ENCODE peak calls at places on chromosomes 2 and 18, in four cellular contexts. S, K, E and G are unnamed samples.

GRCh38 chr2:105294844-105295481 is 34.6 kb downstream of the TGFBRAP1 start:
- DNase-seq in S (peak), E (no peak), K (peak), G (peak)

GRCh38 chr2:109532728-109533076 is 81.1 kb downstream of the SEPTIN10 start:
- DNase-seq in E (no peak), K (no peak), S (no peak), G (no peak)

GRCh38 chr18:70931942-70932814 is 643.3 kb downstream of the SOCS6 start:
- DNase-seq in S (peak), K (peak), E (no peak), G (peak)

GRCh38 chr18:62730926-62731325 is 15.6 kb downstream of the PHLPP1 start:
- DNase-seq in E (no peak), S (no peak), K (no peak), G (no peak)

GRCh38 chr2:192254444-192254843 is 59.7 kb upstream of the TMEFF2 start:
- DNase-seq in E (no peak), S (no peak), K (no peak), G (no peak)

GRCh38 chr2:150610670-150611279 is 123.3 kb upstream of the RND3 start:
- DNase-seq in S (peak), E (no peak), K (peak), G (peak)

GRCh38 chr2:96797066-96797625 is 18.9 kb upstream of the CNNM3 start:
- DNase-seq in K (no peak), S (no peak), E (no peak), G (no peak)

GRCh38 chr2:85134255-85135065 is 1.3 kb downstream of the TCF7L1 start:
- DNase-seq in E (peak), S (peak), K (no peak), G (peak)

GRCh38 chr2:75808039-75808438 is 97.3 kb upstream of the GCFC2 start:
- DNase-seq in S (no peak), K (no peak), E (no peak), G (no peak)

GRCh38 chr18:9835796-9836195 is 50.0 kb upstream of the TXNDC2 start:
- DNase-seq in S (peak), K (no peak), E (no peak), G (no peak)

GRCh38 chr2:177553176-177553909 is 160.8 kb downstream of the AGPS start:
- DNase-seq in E (no peak), K (peak), S (no peak), G (peak)

GRCh38 chr18:2173464-2173863 is 397.8 kb downstream of the METTL4 start:
- DNase-seq in E (no peak), K (peak), S (peak), G (peak)

GRCh38 chr2:177407031-177407430 is 14.5 kb downstream of the AGPS start:
- DNase-seq in K (no peak), S (no peak), E (no peak), G (no peak)

GRCh38 chr2:40554665-40555294 is 102.9 kb upstream of the SLC8A1 start:
- DNase-seq in S (peak), E (peak), K (peak), G (peak)

GRCh38 chr2:197813093-197813787 is 8.8 kb downstream of the PLCL1 start:
- DNase-seq in K (peak), E (no peak), S (peak), G (peak)

GRCh38 chr2:7671312-7671711 is 754.1 kb downstream of the RNF144A start:
- DNase-seq in E (peak), K (no peak), S (no peak), G (no peak)

GRCh38 chr2:235026649-235027557 is 75.1 kb downstream of the SH3BP4 start:
- DNase-seq in K (no peak), S (peak), E (peak), G (peak)

GRCh38 chr2:158488442-158489216 is 31.9 kb downstream of the PKP4 start:
- DNase-seq in K (no peak), S (peak), E (no peak), G (no peak)

GRCh38 chr2:44168684-44169154 is at the start of gene PPM1B:
- DNase-seq in S (no peak), E (peak), K (no peak), G (no peak)

GRCh38 chr18:77067315-77068061 is 65.1 kb downstream of the MBP start:
- DNase-seq in S (peak), E (peak), K (peak), G (peak)
- TF ChIP-seq CTCF in S (peak), E (peak), K (peak), G (peak)

GRCh38 chr2:182522428-182522896 is 95.6 kb upstream of the PDE1A start:
- DNase-seq in E (no peak), S (no peak), K (no peak), G (peak)
- H3K4me3 ChIP-seq in E (peak), S (no peak), K (no peak), G (no peak)

GRCh38 chr2:120283649-120284048 is 31.0 kb downstream of the RALB start:
- DNase-seq in S (peak), E (no peak), K (no peak), G (no peak)
- TF ChIP-seq CTCF in S (peak), E (no peak), K (peak), G (peak)

GRCh38 chr2:136139601-136140000 is 21.7 kb upstream of the CXCR4 start:
- DNase-seq in S (no peak), E (no peak), K (no peak), G (no peak)

GRCh38 chr2:136135462-136135861 is 17.5 kb upstream of the CXCR4 start:
- DNase-seq in K (no peak), E (no peak), S (no peak), G (no peak)

GRCh38 chr2:136135924-136136906 is 18.3 kb upstream of the CXCR4 start:
- DNase-seq in E (no peak), K (no peak), S (no peak), G (no peak)

GRCh38 chr2:136137982-136138381 is 20.0 kb upstream of the CXCR4 start:
- DNase-seq in E (no peak), K (no peak), S (no peak), G (no peak)

DNA sequence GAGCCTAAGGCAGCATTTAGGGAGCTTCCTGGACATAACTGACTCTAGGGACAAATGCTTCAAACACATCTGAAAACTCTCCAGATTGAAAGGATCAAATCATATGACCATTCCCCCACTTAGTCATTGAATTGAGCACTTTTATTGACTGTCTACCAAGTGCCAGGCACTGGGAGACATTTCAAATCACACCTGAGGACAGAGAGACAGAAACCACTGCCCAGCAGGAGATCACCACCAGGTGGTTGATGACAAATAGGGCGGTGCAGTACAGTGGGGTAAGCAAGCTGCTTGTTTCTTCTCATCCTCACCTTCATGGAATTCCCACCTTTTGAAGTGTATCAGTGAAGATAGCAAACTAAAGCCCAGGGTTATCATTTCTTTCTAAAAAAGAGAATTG is 19.0 kb upstream of the CXCR4 start:
- DNase-seq in E (no peak), S (no peak), K (no peak), G (no peak)
- H3K4me3 ChIP-seq in E (no peak), S (no peak), K (no peak), G (no peak)